ENCODE peak calls at places on chromosomes 5 and 9, in seven cellular contexts. D, U, P, K, N, F and C are unnamed samples.

GRCh38 chr9:14395300-14396082 is 81.5 kb upstream of the NFIB start:
- DNase-seq in D (peak), U (peak), P (no peak), K (no peak), N (no peak), F (no peak), C (no peak)

GRCh38 chr9:129571298-129572051 is 49.4 kb downstream of the C9orf50 start:
- DNase-seq in D (no peak), U (no peak), P (no peak), K (no peak), N (no peak), F (no peak), C (no peak)

GRCh38 chr5:169458269-169458668 is 125.3 kb upstream of the SPDL1 start:
- DNase-seq in D (no peak), U (no peak), P (no peak), K (no peak), N (peak), F (no peak), C (no peak)

GRCh38 chr9:120711841-120712538 is 2.3 kb downstream of the MEGF9 start:
- DNase-seq in D (no peak), U (no peak), P (no peak), K (no peak), N (no peak), F (no peak), C (no peak)

GRCh38 chr5:117623042-117623815 is 1048.6 kb upstream of the SEMA6A start:
- DNase-seq in D (no peak), U (no peak), P (no peak), K (no peak), N (no peak), F (no peak), C (no peak)

GRCh38 chr5:102975457-102976182 is 144.3 kb downstream of the GIN1 start:
- DNase-seq in D (no peak), U (no peak), P (peak), K (peak), N (no peak), F (no peak), C (no peak)

GRCh38 chr9:75889577-75889976 is 896 bp upstream of the PCSK5 start:
- DNase-seq in D (no peak), U (no peak), P (no peak), K (no peak), N (no peak), F (no peak), C (no peak)

GRCh38 chr5:83577036-83577636 is 105.6 kb downstream of the VCAN start:
- DNase-seq in D (no peak), U (no peak), P (no peak), K (peak), N (no peak), F (no peak), C (no peak)

GRCh38 chr5:133944263-133945230 is 23.9 kb downstream of the C5orf15 start:
- DNase-seq in D (peak), U (peak), P (peak), K (peak), N (peak), F (peak), C (peak)

GRCh38 chr5:117261948-117262606 is 687.5 kb upstream of the SEMA6A start:
- DNase-seq in D (no peak), U (no peak), P (no peak), K (no peak), N (no peak), F (no peak), C (no peak)

GRCh38 chr5:116377276-116378006 is 197.2 kb downstream of the SEMA6A start:
- DNase-seq in D (no peak), U (no peak), P (no peak), K (no peak), N (no peak), F (no peak), C (no peak)

GRCh38 chr9:89204811-89205210 is 26.2 kb upstream of the SHC3 start:
- DNase-seq in D (no peak), U (no peak), P (no peak), K (no peak), N (no peak), F (no peak), C (no peak)

GRCh38 chr5:9545301-9545958 is 445 bp downstream of the SEMA5A start:
- DNase-seq in D (no peak), U (no peak), P (no peak), K (no peak), N (peak), F (no peak), C (peak)

GRCh38 chr9:77166193-77166592 is 11.1 kb upstream of the VPS13A start:
- DNase-seq in D (no peak), U (no peak), P (peak), K (no peak), N (no peak), F (no peak), C (no peak)

DNA sequence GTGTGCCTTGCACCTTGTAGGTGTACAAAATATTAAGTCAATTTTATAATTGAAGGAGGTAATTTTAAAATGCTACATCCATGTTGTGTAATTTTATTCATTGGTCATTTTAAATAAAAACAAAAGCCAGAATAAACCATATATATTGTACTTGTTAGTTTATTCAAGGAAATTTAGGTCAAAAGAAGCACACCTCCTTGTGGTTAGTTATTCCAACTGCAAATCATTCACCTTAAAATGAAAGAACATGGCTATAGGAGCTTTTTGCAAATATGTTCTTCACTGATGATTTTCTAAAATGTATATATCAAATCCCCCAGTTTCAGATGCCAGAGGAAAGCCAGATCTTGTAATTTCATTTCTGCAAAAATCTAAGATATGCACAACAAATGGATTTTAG is 5.4 kb upstream of the MOCS2 start:
- DNase-seq in D (no peak), U (no peak), P (peak), K (peak), N (no peak), F (no peak), C (no peak)
- TF ChIP-seq CTCF in D (peak), U (peak), P (peak), K (peak), N (peak), F (peak), C (peak)

GRCh38 chr5:158880514-158881001 is 219.2 kb downstream of the EBF1 start:
- DNase-seq in D (no peak), U (no peak), P (no peak), K (no peak), N (no peak), F (no peak), C (no peak)
- TF ChIP-seq CTCF in D (no peak), U (peak), P (no peak), K (no peak), N (no peak), F (no peak), C (no peak)

GRCh38 chr5:16410338-16410737 is 55.3 kb downstream of the ZNF622 start:
- DNase-seq in D (no peak), U (no peak), P (no peak), K (no peak), N (no peak), F (no peak), C (no peak)

GRCh38 chr5:16413461-16413860 is 52.1 kb downstream of the ZNF622 start:
- DNase-seq in D (no peak), U (no peak), P (no peak), K (no peak), N (no peak), F (no peak), C (no peak)

GRCh38 chr5:16412556-16412955 is 53.0 kb downstream of the ZNF622 start:
- DNase-seq in D (no peak), U (no peak), P (no peak), K (no peak), N (no peak), F (no peak), C (no peak)

GRCh38 chr5:16411235-16411634 is 54.4 kb downstream of the ZNF622 start:
- DNase-seq in D (no peak), U (no peak), P (peak), K (no peak), N (no peak), F (no peak), C (no peak)

DNA sequence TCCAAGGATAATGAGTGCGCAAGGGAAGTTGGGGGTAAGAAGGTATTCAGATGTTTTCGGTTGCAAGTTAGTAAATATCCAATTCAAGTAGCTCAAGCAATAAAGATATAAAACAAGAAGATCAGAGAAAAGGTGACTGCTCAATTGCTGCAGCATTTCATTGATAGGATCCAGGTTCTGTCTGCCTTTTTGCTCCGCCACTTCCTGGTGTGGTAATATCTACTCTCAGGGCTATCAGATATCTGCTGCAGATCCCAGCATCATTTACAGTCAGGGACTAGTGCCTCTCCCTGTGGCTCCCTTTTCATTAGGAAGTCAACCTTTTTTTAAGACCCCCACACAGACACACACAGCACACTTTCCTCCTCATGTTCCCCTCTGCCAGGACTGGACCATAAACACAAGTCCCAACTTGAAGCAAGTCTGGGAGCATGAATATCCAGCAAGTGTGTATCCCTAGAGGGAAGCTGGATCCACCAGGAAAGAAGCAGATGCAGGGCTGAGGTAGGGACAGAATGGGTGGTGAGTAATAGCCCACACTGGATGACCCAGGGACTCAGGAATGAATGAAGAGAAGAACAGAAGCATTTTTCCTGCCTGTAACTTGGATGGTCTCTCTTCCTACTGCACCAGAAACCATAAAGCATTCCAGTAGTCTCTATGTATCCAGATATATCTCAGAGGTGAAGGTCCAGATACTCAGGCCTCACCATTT is 53.7 kb downstream of the ZNF622 start:
- DNase-seq in D (no peak), U (no peak), P (no peak), K (no peak), N (no peak), F (no peak), C (no peak)
- TF ChIP-seq CTCF in D (no peak), U (no peak), P (no peak), K (no peak), N (no peak), F (no peak), C (no peak)

DNA sequence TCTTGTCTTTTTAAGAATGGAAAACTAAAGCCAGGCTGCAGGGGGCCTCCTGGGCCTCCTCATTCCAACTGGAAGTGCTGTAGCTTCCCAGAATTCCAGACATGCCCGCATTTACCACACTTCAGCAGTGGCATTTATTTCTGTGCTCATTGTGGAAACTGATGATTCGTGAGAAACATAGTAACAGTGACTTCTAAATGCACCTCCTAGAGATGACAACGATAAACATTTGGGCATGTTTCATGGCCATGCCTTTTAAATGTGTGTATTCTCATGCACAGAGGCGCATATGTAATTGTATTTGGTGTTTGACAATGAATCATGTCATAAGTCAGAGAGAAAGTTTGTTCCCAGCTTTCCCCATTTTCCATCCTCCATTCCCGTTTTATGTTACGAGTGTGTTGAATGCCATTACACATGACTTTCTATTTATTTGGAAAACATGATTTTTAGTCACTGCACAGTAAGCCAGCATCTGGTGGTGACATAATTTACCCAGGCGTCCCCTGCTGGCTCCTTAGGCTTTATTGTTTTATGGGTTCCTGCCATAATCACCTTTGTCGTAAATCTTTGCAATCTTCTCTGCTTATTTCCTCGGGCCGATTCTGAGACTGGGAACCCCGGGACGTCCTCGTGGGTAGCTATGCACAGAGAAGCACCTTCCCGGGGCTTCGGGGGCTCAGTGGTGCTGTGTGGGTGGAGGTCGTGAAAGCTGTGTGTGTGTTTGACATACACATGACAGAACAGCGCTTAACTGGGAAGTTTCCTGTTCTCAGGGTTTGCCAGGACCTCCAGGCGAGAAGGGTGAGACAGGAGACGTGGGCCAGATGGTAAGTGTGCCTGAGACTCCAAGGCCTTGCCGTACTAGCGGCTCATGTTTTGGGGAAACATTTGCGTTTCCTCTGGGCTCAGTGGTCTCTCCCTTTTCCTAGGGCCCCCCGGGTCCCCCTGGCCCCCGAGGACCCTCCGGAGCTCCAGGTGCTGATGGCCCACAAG is 68.6 kb upstream of the FCN2 start:
- DNase-seq in D (no peak), U (no peak), P (peak), K (peak), N (peak), F (no peak), C (no peak)
- TF ChIP-seq CTCF in D (no peak), U (no peak), P (peak), K (no peak), N (peak), F (no peak), C (no peak)

GRCh38 chr5:180860887-180861822 is at the start of gene ZFP62:
- DNase-seq in D (peak), U (peak), P (peak), K (peak), N (peak), F (peak), C (peak)
- TF ChIP-seq CTCF in D (no peak), U (no peak), P (no peak), K (no peak), N (no peak), F (peak), C (no peak)